ENCODE peak calls at places on chromosome 1, in six cellular contexts. Y, Z, H, E, R and T are unnamed samples.

GRCh38 chr1:84754376-84754672 is 64.1 kb upstream of the SSX2IP start:
- DNase-seq in R (no peak), Y (no peak), Z (no peak), H (no peak), E (no peak), T (no peak)

GRCh38 chr1:152078831-152079549 is 9.9 kb downstream of the TCHHL1 start:
- DNase-seq in R (peak; percentile 63), E (no peak), Y (no peak), Z (no peak), H (no peak), T (no peak)

GRCh38 chr1:227880342-227880924 is 65.0 kb downstream of the PRSS38 start:
- DNase-seq in H (peak; percentile 46), E (peak; percentile 42), Y (no peak), R (no peak), Z (no peak), T (no peak)

GRCh38 chr1:39167632-39168209 is 36.8 kb upstream of the MACF1 start:
- DNase-seq in Z (no peak), R (no peak), E (peak; percentile 53), Y (no peak), H (no peak), T (no peak)

GRCh38 chr1:204350857-204351573 is 8.7 kb downstream of the PLEKHA6 start:
- DNase-seq in Z (peak; percentile 93), E (peak; percentile 66), Y (no peak), H (peak; percentile 82), R (no peak), T (no peak)

GRCh38 chr1:247210386-247211117 is 38.7 kb upstream of the ZNF124 start:
- DNase-seq in Z (peak; percentile 99), R (peak; percentile 86), E (peak; percentile 84), H (peak; percentile 99), Y (peak; percentile 95), T (peak; percentile 88)

GRCh38 chr1:94081566-94082344 is 39.2 kb downstream of the ABCA4 start:
- DNase-seq in E (peak; percentile 94), R (no peak), Y (no peak), H (no peak), Z (no peak), T (no peak)

GRCh38 chr1:218982482-218982881 is 191.2 kb upstream of the LYPLAL1 start:
- DNase-seq in Z (no peak), Y (no peak), E (no peak), H (no peak), R (no peak), T (no peak)

GRCh38 chr1:203152158-203153034 is 23.2 kb downstream of the MYBPH start:
- DNase-seq in H (no peak), E (peak; percentile 57), Y (no peak), Z (peak; percentile 51), R (no peak), T (no peak)